ENCODE peak calls at places on chromosomes 13 and 19, in eight cellular contexts. M is GM06990; L is stimulated activated CD8-positive, alpha-beta memory T cell treated with anti-CD3 and anti-CD28 coated beads, Interleukin-7, amount 100 ng/mL, for 1 hour; U is Calu3; O is CD8-positive, alpha-beta memory T cell; I is effector memory CD4-positive, alpha-beta T cell; Q is NCI-H345; Y is body of pancreas. G is an unnamed sample.

GRCh38 chr19:51547397-51548212 is 16.1 kb upstream of the SIGLEC6 start:
- DNase-seq in M (no peak), L (no peak), U (no peak), O (no peak), I (no peak), Q (no peak), Y (no peak), G (no peak)

GRCh38 chr19:2461751-2462634 is 5.2 kb upstream of the LMNB2 start:
- DNase-seq in M (peak), L (peak), U (peak), O (peak), I (no peak), Q (peak), Y (peak), G (peak)

GRCh38 chr13:44293354-44293753 is 80.3 kb upstream of the SERP2 start:
- DNase-seq in M (no peak), L (no peak), U (no peak), O (no peak), I (no peak), Q (no peak), Y (no peak), G (no peak)

GRCh38 chr19:13846533-13847032 is 30.4 kb upstream of the NANOS3 start:
- DNase-seq in M (peak), L (peak), U (peak), O (peak), I (peak), Q (no peak), Y (peak), G (peak)

GRCh38 chr13:21872795-21873194 is 201.9 kb downstream of the FGF9 start:
- DNase-seq in M (no peak), L (no peak), U (no peak), O (no peak), I (no peak), Q (no peak), Y (no peak), G (no peak)

GRCh38 chr13:93690139-93690538 is 463.5 kb downstream of the GPC6 start:
- DNase-seq in M (no peak), L (no peak), U (no peak), O (no peak), I (no peak), Q (no peak), Y (no peak), G (peak)

GRCh38 chr19:35913589-35913988 is 5.5 kb upstream of the TYROBP start:
- DNase-seq in M (no peak), L (no peak), U (no peak), O (no peak), I (no peak), Q (no peak), Y (no peak), G (no peak)

GRCh38 chr13:64088491-64088890 is 2672.8 kb upstream of the PCDH20 start:
- DNase-seq in M (no peak), L (no peak), U (no peak), O (no peak), I (no peak), Q (no peak), Y (no peak), G (no peak)

GRCh38 chr13:99380921-99381645 is 73.9 kb upstream of the GPR183 start:
- DNase-seq in M (no peak), L (no peak), U (no peak), O (peak), I (no peak), Q (no peak), Y (no peak), G (no peak)

GRCh38 chr13:94701313-94702180 is 10.8 kb downstream of the SOX21 start:
- DNase-seq in M (no peak), L (no peak), U (no peak), O (no peak), I (no peak), Q (no peak), Y (no peak), G (no peak)

GRCh38 chr13:97616385-97616784 is 182.4 kb downstream of the RAP2A start:
- DNase-seq in M (no peak), L (no peak), U (no peak), O (no peak), I (no peak), Q (no peak), Y (no peak), G (no peak)

GRCh38 chr19:3700242-3701032 is at the start of gene PIP5K1C:
- DNase-seq in M (peak), L (peak), U (peak), O (peak), I (peak), Q (peak), Y (peak), G (peak)

GRCh38 chr13:71124230-71124629 is 742.8 kb downstream of the DACH1 start:
- DNase-seq in M (no peak), L (no peak), U (no peak), O (no peak), I (no peak), Q (no peak), Y (no peak), G (no peak)

GRCh38 chr13:21006141-21007005 is 55.0 kb downstream of the LATS2 start:
- DNase-seq in M (no peak), L (no peak), U (no peak), O (no peak), I (no peak), Q (peak), Y (no peak), G (no peak)

GRCh38 chr13:99812611-99813010 is 159.0 kb downstream of the ZIC5 start:
- DNase-seq in M (no peak), L (no peak), U (peak), O (no peak), I (no peak), Q (no peak), Y (peak), G (peak)